ENCODE peak calls at places on chromosome 20, in nine cellular contexts. V is heart left ventricle; A is progenitor cell of endocrine pancreas; H is neural progenitor cell; M is effector CD8-positive, alpha-beta T cell; J is A172; T is HFF-Myc; E is CD8-positive, alpha-beta memory T cell; G is C1 segment of cervical spinal cord. K is an unnamed sample.

GRCh38 chr20:43508106-43508505 is 609 bp downstream of the L3MBTL1 start:
- DNase-seq in V (no peak), A (no peak), H (peak), M (no peak), J (no peak), T (no peak), E (no peak), G (no peak), K (no peak)

GRCh38 chr20:62266340-62266739 is 28.0 kb downstream of the OSBPL2 start:
- DNase-seq in V (no peak), A (no peak), H (no peak), M (no peak), J (no peak), T (no peak), E (no peak), G (no peak), K (no peak)

GRCh38 chr20:16069416-16070010 is 503.7 kb downstream of the KIF16B start:
- DNase-seq in V (no peak), A (no peak), H (no peak), M (no peak), J (no peak), T (no peak), E (no peak), G (no peak), K (no peak)

GRCh38 chr20:57991211-57991841 is 237.1 kb downstream of the ANKRD60 start:
- DNase-seq in V (peak), A (no peak), H (no peak), M (no peak), J (peak), T (peak), E (no peak), G (no peak), K (peak)

GRCh38 chr20:58495623-58496428 is 19.4 kb downstream of the APCDD1L start:
- DNase-seq in V (no peak), A (no peak), H (no peak), M (no peak), J (no peak), T (no peak), E (no peak), G (no peak), K (no peak)

GRCh38 chr20:37246736-37247135 is 14.9 kb downstream of the GHRH start:
- DNase-seq in V (no peak), A (no peak), H (no peak), M (no peak), J (no peak), T (no peak), E (no peak), G (no peak), K (no peak)

GRCh38 chr20:63273635-63274380 is 1.2 kb downstream of the ARFGAP1 start:
- DNase-seq in V (no peak), A (no peak), H (peak), M (no peak), J (peak), T (peak), E (no peak), G (no peak), K (peak)

GRCh38 chr20:10653593-10654288 is 20.1 kb downstream of the JAG1 start:
- DNase-seq in V (peak), A (no peak), H (no peak), M (no peak), J (peak), T (no peak), E (no peak), G (no peak), K (peak)

GRCh38 chr20:4041748-4042411 is 26.5 kb upstream of the RNF24 start:
- DNase-seq in V (no peak), A (no peak), H (no peak), M (no peak), J (peak), T (peak), E (no peak), G (no peak), K (peak)

GRCh38 chr20:50052550-50052949 is 60.4 kb downstream of the UBE2V1 start:
- DNase-seq in V (no peak), A (no peak), H (no peak), M (no peak), J (no peak), T (no peak), E (no peak), G (no peak), K (no peak)

GRCh38 chr20:16749573-16749972 is 1.4 kb downstream of the OTOR start:
- DNase-seq in V (no peak), A (no peak), H (peak), M (no peak), J (no peak), T (no peak), E (no peak), G (no peak), K (no peak)

GRCh38 chr20:23021541-23021940 is 13.6 kb upstream of the SSTR4 start:
- DNase-seq in V (no peak), A (no peak), H (no peak), M (no peak), J (no peak), T (no peak), E (no peak), G (no peak), K (no peak)

GRCh38 chr20:32523613-32524218 is 61.4 kb downstream of the NOL4L start:
- DNase-seq in V (no peak), A (no peak), H (no peak), M (no peak), J (no peak), T (no peak), E (no peak), G (no peak), K (no peak)

GRCh38 chr20:61849376-61849775 is 216.3 kb downstream of the TAF4 start:
- DNase-seq in V (no peak), A (no peak), H (no peak), M (no peak), J (no peak), T (no peak), E (no peak), G (no peak), K (no peak)

GRCh38 chr20:41392871-41393704 is 26.5 kb upstream of the EMILIN3 start:
- DNase-seq in V (peak), A (no peak), H (no peak), M (no peak), J (no peak), T (no peak), E (no peak), G (peak), K (peak)

GRCh38 chr20:38084425-38084951 is 50.9 kb downstream of the RPRD1B start:
- DNase-seq in V (no peak), A (no peak), H (no peak), M (no peak), J (peak), T (peak), E (no peak), G (no peak), K (no peak)

GRCh38 chr20:1802385-1803215 is 92.6 kb upstream of the SIRPA start:
- DNase-seq in V (peak), A (peak), H (peak), M (no peak), J (no peak), T (no peak), E (peak), G (peak), K (peak)

GRCh38 chr20:38165089-38165965 is at the start of gene TGM2:
- DNase-seq in V (peak), A (peak), H (peak), M (no peak), J (peak), T (no peak), E (peak), G (no peak), K (peak)

GRCh38 chr20:21548390-21549035 is 34.6 kb upstream of the NKX2-2 start:
- DNase-seq in V (no peak), A (no peak), H (no peak), M (no peak), J (no peak), T (no peak), E (peak), G (no peak), K (no peak)

GRCh38 chr20:57724610-57725405 is 15.0 kb upstream of the PMEPA1 start:
- DNase-seq in V (no peak), A (no peak), H (no peak), M (no peak), J (no peak), T (no peak), E (no peak), G (no peak), K (no peak)

GRCh38 chr20:41135187-41135887 is 2.0 kb upstream of the PLCG1 start:
- DNase-seq in V (no peak), A (peak), H (peak), M (peak), J (peak), T (no peak), E (peak), G (no peak), K (peak)

GRCh38 chr20:34083137-34083536 is 28.9 kb downstream of the EIF2S2 start:
- DNase-seq in V (peak), A (no peak), H (no peak), M (no peak), J (peak), T (peak), E (no peak), G (no peak), K (peak)